ENCODE peak calls at places on chromosomes 3 and 15, in seven cellular contexts. Z is IMR-90, T is HCT116, V is GM12878, Y is HepG2, C is K562, X is H1. P is an unnamed sample.

GRCh38 chr3:26719148-26719547 is 96.6 kb downstream of the LRRC3B start:
- DNase-seq in Z (no peak), T (no peak), V (no peak), Y (no peak), C (no peak), X (no peak), P (no peak)

GRCh38 chr3:139283301-139283700 is 60.5 kb upstream of the MRPS22 start:
- DNase-seq in Z (no peak), T (no peak), V (no peak), Y (no peak), C (no peak), X (no peak), P (no peak)

GRCh38 chr15:78340243-78341056 is at the start of gene CRABP1:
- DNase-seq in Z (no peak), T (no peak), V (no peak), Y (no peak), C (no peak), X (no peak), P (no peak)

GRCh38 chr15:62554164-62554563 is 389.1 kb upstream of the C2CD4B start:
- DNase-seq in Z (no peak), T (no peak), V (no peak), Y (no peak), C (no peak), X (no peak), P (no peak)

GRCh38 chr3:175003590-175003989 is 144.5 kb downstream of the NAALADL2 start:
- DNase-seq in Z (no peak), T (no peak), V (no peak), Y (no peak), C (no peak), X (no peak), P (no peak)

GRCh38 chr3:161104561-161105551 is at the start of gene B3GALNT1:
- DNase-seq in Z (peak; percentile 50), T (no peak), V (no peak), Y (no peak), C (peak; percentile 11), X (peak; percentile 23), P (peak; percentile 69)

GRCh38 chr3:57151021-57151449 is 14.1 kb downstream of the IL17RD start:
- DNase-seq in Z (peak; percentile 20), T (no peak), V (no peak), Y (no peak), C (no peak), X (no peak), P (peak; percentile 80)

GRCh38 chr3:103786296-103786695 is 1351.5 kb downstream of the ZPLD1 start:
- DNase-seq in Z (no peak), T (no peak), V (no peak), Y (no peak), C (no peak), X (no peak), P (no peak)

GRCh38 chr3:142447852-142448315 is at the start of gene XRN1:
- DNase-seq in Z (peak; percentile 94), T (peak; percentile 82), V (peak; percentile 57), Y (peak; percentile 86), C (peak; percentile 98), X (peak; percentile 51), P (peak; percentile 93)

GRCh38 chr3:169945313-169945712 is 21.3 kb upstream of the SEC62 start:
- DNase-seq in Z (no peak), T (no peak), V (peak; percentile 85), Y (no peak), C (peak; percentile 24), X (no peak), P (peak; percentile 61)

GRCh38 chr15:76206325-76206976 is 104.8 kb downstream of the ETFA start:
- DNase-seq in Z (peak; percentile 31), T (no peak), V (no peak), Y (no peak), C (no peak), X (no peak), P (peak; percentile 71)

GRCh38 chr3:133881987-133882825 is 13.5 kb downstream of the RAB6B start:
- DNase-seq in Z (no peak), T (no peak), V (no peak), Y (no peak), C (no peak), X (no peak), P (no peak)

GRCh38 chr3:105614288-105615030 is 247.8 kb downstream of the ALCAM start:
- DNase-seq in Z (peak; percentile 52), T (no peak), V (no peak), Y (no peak), C (peak; percentile 41), X (no peak), P (no peak)

GRCh38 chr3:192408007-192408655 is 319.2 kb downstream of the FGF12 start:
- DNase-seq in Z (no peak), T (no peak), V (no peak), Y (no peak), C (no peak), X (no peak), P (peak; percentile 43)

DNA sequence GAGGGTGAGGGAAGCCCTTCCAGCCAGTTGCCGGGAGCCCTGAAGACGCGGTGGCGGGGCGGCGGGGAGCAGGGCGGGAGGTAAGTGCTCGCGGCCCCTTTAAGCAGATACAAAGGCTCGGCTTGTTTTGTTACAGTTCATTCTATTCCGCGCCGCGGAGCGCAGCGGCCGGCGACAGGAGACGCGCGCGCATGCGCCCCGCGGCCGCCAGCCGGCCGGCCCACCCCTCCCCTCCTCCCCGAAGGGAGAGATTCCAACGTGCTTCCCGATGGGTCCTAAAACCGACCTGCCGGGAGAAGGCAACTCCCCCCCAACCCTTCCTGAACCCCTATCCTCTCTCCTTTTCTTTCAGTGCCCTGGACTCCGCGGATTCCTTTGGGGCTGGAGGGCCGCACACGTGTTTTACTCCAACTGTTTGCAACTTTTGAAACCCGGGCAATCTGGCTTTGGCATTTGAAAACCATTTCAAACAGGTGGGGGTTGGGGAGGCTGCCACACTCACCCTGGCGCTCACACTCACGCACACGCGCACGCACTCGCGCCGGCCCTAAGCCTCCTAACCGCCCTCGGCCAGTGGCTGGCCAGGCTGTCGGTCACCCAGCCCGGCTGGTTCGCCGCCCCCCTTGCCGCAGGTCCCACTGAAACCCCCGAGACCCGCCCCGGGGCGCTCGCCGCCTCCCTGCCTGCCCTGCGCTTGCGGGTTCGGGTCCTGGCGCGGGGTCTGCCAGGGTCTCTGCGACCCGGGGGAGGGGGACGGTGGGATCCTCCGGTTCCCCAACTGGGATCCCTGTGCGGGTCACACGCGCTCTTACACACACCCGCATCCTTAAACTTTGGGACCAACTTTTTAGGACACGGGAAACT is at the start of gene MAGI1:
- DNase-seq in Z (peak; percentile 95), T (peak; percentile 88), V (no peak), Y (peak; percentile 90), C (peak; percentile 85), X (peak; percentile 94), P (peak; percentile 97)
- TF ChIP-seq POLR2A in Z (peak; percentile 58), T (no peak), V (no peak), Y (peak; percentile 39), C (no peak), X (peak; percentile 60), P (peak; percentile 21)

GRCh38 chr3:171829841-171830559 is 13.1 kb upstream of the TMEM212 start:
- DNase-seq in Z (peak; percentile 85), T (no peak), V (no peak), Y (peak; percentile 81), C (no peak), X (no peak), P (peak; percentile 96)
- H3K9ac ChIP-seq in Z (no peak overlapping the region), T (no peak overlapping the region), V (no peak overlapping the region), Y (no peak overlapping the region), C (no peak overlapping the region), X (no peak overlapping the region), P (peak overlapping the region; percentile 63)

GRCh38 chr15:75048394-75048793 is 25.0 kb downstream of the PPCDC start:
- DNase-seq in Z (no peak), T (no peak), V (no peak), Y (no peak), C (no peak), X (no peak), P (no peak)
- TF ChIP-seq POLR2A in Z (no peak), T (no peak), V (no peak), Y (no peak), C (no peak), X (no peak), P (no peak)

GRCh38 chr3:190229632-190230424 is 92.4 kb downstream of the CLDN1 start:
- DNase-seq in Z (peak; percentile 63), T (no peak), V (no peak), Y (peak; percentile 21), C (no peak), X (no peak), P (peak; percentile 28)
- H3K9ac ChIP-seq in Z (no peak overlapping the region), T (no peak overlapping the region), V (no peak overlapping the region), Y (no peak overlapping the region), C (no peak overlapping the region), X (no peak overlapping the region), P (no peak overlapping the region)

DNA sequence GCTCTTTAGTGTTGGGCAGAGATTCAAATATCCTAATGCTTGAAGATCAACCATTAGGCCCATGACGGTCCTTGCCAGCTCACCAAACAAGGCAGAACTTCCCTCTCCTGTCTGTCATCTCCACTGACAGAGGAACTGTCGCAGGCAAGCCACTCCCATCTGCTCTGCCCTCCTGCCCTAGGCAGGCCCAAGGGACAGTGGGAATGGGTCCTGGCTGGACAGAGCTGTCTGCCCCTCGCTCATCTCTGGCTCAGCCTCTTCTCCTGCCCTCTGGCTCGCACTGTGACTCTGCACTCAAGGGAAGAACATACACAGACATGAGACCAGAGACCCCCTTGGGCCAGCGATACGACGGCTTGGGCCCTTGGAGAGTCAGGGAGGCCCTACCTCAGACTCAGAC is 7.6 kb upstream of the MUSTN1 start:
- DNase-seq in Z (no peak), T (no peak), V (no peak), Y (no peak), C (no peak), X (no peak), P (no peak)
- TF ChIP-seq POLR2A in Z (no peak), T (no peak), V (no peak), Y (no peak), C (no peak), X (no peak), P (no peak)

GRCh38 chr15:34493001-34493400 is 55.4 kb upstream of the GOLGA8A start:
- DNase-seq in Z (no peak), T (no peak), V (no peak), Y (no peak), C (no peak), X (no peak), P (no peak)
- H3K9ac ChIP-seq in Z (no peak overlapping the region), T (no peak overlapping the region), V (no peak overlapping the region), Y (no peak overlapping the region), C (no peak overlapping the region), X (no peak overlapping the region), P (no peak overlapping the region)

GRCh38 chr3:129485681-129486056 is 42.8 kb upstream of the RHO start:
- DNase-seq in Z (peak; percentile 94), T (no peak), V (no peak), Y (no peak), C (no peak), X (no peak), P (peak; percentile 25)
- TF ChIP-seq POLR2A in Z (peak; percentile 15), T (no peak), V (no peak), Y (no peak), C (no peak), X (no peak), P (no peak)

DNA sequence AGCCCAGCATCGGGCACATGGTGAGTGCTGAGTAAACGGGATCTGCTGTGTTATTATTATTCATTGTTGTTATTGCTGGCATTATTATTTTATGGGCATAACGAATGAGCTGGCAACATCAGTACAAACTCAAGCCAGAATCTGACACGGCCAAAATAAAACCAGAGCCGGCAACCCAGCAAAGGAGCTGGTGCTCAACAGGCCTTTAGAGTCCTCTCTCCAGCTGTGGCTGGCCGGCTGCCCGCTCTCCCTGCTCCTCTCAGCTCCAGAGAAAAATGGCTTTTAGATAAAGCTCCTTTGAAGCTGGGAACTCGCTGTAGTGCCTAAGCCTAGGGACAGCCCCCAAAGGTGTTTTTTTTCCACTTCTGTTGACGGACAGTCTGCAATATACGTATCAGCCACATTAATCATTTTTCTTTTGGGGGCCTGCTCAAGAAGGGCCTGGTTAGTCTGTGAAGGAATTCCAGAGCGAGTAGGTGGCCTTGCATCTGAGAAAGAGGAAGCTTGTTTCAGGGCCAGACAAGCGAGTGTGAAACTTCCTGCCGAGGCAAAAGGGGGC is 193.9 kb upstream of the UBE2E1 start:
- DNase-seq in Z (peak; percentile 80), T (no peak), V (no peak), Y (no peak), C (no peak), X (no peak), P (peak; percentile 63)
- H3K9ac ChIP-seq in Z (peak overlapping the region; percentile 20), T (no peak overlapping the region), V (no peak overlapping the region), Y (no peak overlapping the region), C (no peak overlapping the region), X (no peak overlapping the region), P (no peak overlapping the region)

P was measured in endothelial cell of umbilical vein.